ENCODE peak calls at places on chromosomes 4 and X, in five cellular contexts. Y is lung; N is colonic mucosa; S is CD8-positive, alpha-beta T cell; G is fibroblast of lung. I is an unnamed sample. For H3K4me1, the result is how much of the 10 kb centered on the place peaks cover.

GRCh38 chrX:70174754-70175153 is 2.5 kb upstream of the DGAT2L6 start:
- DNase-seq in Y (no peak), N (no peak), S (no peak), G (peak), I (peak)

GRCh38 chr4:1400191-1400805 is 5.9 kb downstream of the NKX1-1 start:
- DNase-seq in Y (no peak), N (no peak), S (no peak), G (no peak), I (no peak)

GRCh38 chr4:123892997-123893745 is 496.6 kb downstream of the SPRY1 start:
- DNase-seq in Y (no peak), N (no peak), S (no peak), G (peak), I (no peak)

GRCh38 chr4:57074753-57075152 is 35.4 kb downstream of the IGFBP7 start:
- DNase-seq in Y (no peak), N (no peak), S (no peak), G (peak), I (no peak)

GRCh38 chrX:82208976-82209375 is 1007.1 kb downstream of the SH3BGRL start:
- DNase-seq in Y (no peak), N (no peak), S (no peak), G (no peak), I (no peak)

GRCh38 chr4:97624204-97624603 is 519.1 kb downstream of the STPG2 start:
- DNase-seq in Y (no peak), N (no peak), S (no peak), G (no peak), I (peak)

GRCh38 chr4:38560763-38561558 is 103.0 kb upstream of the KLF3 start:
- DNase-seq in Y (no peak), N (no peak), S (no peak), G (no peak), I (no peak)

GRCh38 chr4:122930877-122931276 is 8.5 kb upstream of the NUDT6 start:
- DNase-seq in Y (no peak), N (no peak), S (no peak), G (peak), I (no peak)

GRCh38 chrX:2693526-2694002 is 2.5 kb downstream of the CD99 start:
- DNase-seq in Y (no peak), N (no peak), S (no peak), G (no peak), I (no peak)

GRCh38 chrX:112636288-112636687 is 43.5 kb downstream of the LHFPL1 start:
- DNase-seq in Y (no peak), N (no peak), S (no peak), G (peak), I (no peak)

GRCh38 chr4:84366111-84366510 is 133.0 kb downstream of the NKX6-1 start:
- DNase-seq in Y (no peak), N (no peak), S (no peak), G (peak), I (no peak)

GRCh38 chrX:13028871-13029336 is 15.5 kb downstream of the FAM9C start:
- DNase-seq in Y (no peak), N (no peak), S (no peak), G (peak), I (no peak)

GRCh38 chrX:135389717-135390116 is 32.0 kb upstream of the SMIM10L2A start:
- DNase-seq in Y (no peak), N (no peak), S (no peak), G (peak), I (no peak)

GRCh38 chrX:49610718-49611310 is 12.0 kb downstream of the GAGE1 start:
- DNase-seq in Y (no peak), N (no peak), S (no peak), G (no peak), I (no peak)

GRCh38 chr4:73599182-73599581 is 21.1 kb downstream of the RASSF6 start:
- DNase-seq in Y (no peak), N (peak), S (no peak), G (peak), I (no peak)

GRCh38 chr4:185713731-185714130 is 98.3 kb downstream of the SORBS2 start:
- DNase-seq in Y (no peak), N (no peak), S (no peak), G (no peak), I (no peak)

GRCh38 chrX:70494441-70494840 is 49.8 kb downstream of the DLG3 start:
- DNase-seq in Y (no peak), N (no peak), S (no peak), G (no peak), I (no peak)

DNA sequence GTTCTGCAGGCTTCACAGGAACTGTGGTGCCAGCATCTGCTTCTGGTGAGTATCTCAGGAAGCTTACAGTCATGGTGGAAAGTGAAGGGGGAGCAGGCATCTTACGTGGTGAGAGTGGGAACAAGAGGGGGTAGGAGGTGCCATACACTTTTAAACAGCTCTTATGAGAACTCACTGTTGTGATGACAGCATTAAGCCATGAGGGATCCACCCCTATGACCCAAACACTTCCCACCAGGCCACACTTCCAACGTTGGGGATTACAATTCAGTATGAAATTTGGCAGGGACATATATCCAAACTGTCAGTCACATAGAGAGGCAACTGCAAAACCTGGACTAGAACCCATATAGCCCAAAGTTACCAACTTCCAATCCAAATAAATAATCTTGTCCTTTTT is 43.1 kb upstream of the ZCCHC12 start:
- DNase-seq in Y (no peak), N (no peak), S (no peak), G (no peak), I (no peak)
- TF ChIP-seq CTCF in Y (no peak), N (no peak), S (no peak), G (no peak), I (no peak)

GRCh38 chrX:23525531-23525930 is 141.8 kb upstream of the PRDX4 start:
- DNase-seq in Y (no peak), N (no peak), S (no peak), G (no peak), I (no peak)
- H3K4me1 ChIP-seq in Y (under half), N (under half), S (under half), G (under half), I (under half)

GRCh38 chrX:80808160-80808735 is 1.4 kb downstream of the BRWD3 start:
- DNase-seq in Y (peak), N (peak), S (peak), G (peak), I (peak)

GRCh38 chrX:80810365-80810978 is 795 bp upstream of the BRWD3 start:
- DNase-seq in Y (no peak), N (no peak), S (no peak), G (peak), I (no peak)

GRCh38 chrX:80808854-80809493 is 703 bp downstream of the BRWD3 start:
- DNase-seq in Y (no peak), N (peak), S (peak), G (peak), I (peak)

GRCh38 chrX:80816051-80816450 is 6.4 kb upstream of the BRWD3 start:
- DNase-seq in Y (no peak), N (no peak), S (no peak), G (no peak), I (no peak)

DNA sequence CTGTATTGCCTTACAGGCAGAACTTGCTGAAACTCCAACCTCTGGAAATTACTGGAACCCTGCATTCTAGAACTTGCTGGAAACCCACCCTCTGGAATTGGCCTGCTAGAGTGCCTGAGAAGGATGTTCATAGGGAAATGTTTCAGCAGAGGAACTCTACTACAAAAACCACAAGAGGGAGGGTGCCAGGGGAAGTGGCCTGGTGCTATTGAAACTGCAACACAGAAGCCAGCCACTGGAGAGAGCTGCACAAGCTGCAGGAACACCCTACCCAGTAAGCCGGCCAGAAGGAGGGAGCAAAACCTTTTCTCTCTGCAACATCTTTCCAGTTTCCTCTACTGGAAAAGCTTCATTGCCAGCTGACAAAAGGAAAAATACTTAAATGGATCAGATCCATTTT is 2.5 kb upstream of the BRWD3 start:
- DNase-seq in Y (no peak), N (peak), S (peak), G (peak), I (no peak)
- TF ChIP-seq CTCF in Y (no peak), N (no peak), S (no peak), G (peak), I (no peak)

DNA sequence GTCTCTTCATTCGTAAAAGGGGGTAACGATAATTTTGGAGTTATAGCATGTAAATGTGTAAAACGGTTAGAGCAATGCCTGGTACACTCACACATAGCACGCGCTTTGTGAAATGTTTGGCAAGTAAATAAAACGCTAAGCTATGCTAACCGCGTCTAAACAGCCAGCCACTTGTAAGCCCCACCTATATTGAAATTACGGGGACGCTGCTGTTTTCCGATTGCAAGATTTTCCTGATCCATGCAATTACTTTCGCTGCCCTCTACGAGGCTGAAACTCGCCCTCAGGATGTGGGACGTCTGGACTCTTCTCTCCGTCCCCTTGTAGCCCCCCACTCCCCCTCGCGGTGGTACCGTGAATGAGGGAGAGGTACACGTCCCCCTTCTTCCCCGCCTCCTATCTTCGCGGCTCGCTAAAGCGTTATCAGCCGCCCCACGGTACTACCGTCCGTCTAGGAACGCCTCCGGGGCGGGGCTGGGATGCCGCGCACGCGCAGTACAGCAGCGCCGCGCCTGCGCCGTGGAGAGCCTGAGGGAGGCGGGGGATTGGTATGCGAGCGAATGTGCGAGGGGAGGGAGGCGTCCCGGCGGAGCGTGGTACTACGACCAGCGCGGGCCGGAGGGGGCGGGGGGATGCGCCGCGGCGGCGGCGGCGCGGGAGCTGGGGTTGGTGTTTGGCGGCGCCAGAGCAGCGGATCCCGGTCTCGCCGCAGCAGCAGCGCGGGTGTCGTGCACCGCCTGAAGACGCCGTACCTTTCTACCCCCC is at the start of gene STIM2:
- DNase-seq in Y (peak), N (peak), S (peak), G (peak), I (peak)
- H3K4me1 ChIP-seq in Y (under half), N (under half), S (half or more), G (under half), I (under half)

GRCh38 chrX:129769467-129770154 is 10.1 kb upstream of the SASH3 start:
- DNase-seq in Y (no peak), N (no peak), S (peak), G (peak), I (no peak)

GRCh38 chrX:129772796-129773431 is 6.8 kb upstream of the SASH3 start:
- DNase-seq in Y (peak), N (peak), S (no peak), G (no peak), I (no peak)

GRCh38 chrX:129771266-129771995 is 8.3 kb upstream of the SASH3 start:
- DNase-seq in Y (no peak), N (no peak), S (no peak), G (no peak), I (no peak)

GRCh38 chrX:129768186-129768585 is 11.6 kb upstream of the SASH3 start:
- DNase-seq in Y (no peak), N (no peak), S (no peak), G (no peak), I (no peak)

DNA sequence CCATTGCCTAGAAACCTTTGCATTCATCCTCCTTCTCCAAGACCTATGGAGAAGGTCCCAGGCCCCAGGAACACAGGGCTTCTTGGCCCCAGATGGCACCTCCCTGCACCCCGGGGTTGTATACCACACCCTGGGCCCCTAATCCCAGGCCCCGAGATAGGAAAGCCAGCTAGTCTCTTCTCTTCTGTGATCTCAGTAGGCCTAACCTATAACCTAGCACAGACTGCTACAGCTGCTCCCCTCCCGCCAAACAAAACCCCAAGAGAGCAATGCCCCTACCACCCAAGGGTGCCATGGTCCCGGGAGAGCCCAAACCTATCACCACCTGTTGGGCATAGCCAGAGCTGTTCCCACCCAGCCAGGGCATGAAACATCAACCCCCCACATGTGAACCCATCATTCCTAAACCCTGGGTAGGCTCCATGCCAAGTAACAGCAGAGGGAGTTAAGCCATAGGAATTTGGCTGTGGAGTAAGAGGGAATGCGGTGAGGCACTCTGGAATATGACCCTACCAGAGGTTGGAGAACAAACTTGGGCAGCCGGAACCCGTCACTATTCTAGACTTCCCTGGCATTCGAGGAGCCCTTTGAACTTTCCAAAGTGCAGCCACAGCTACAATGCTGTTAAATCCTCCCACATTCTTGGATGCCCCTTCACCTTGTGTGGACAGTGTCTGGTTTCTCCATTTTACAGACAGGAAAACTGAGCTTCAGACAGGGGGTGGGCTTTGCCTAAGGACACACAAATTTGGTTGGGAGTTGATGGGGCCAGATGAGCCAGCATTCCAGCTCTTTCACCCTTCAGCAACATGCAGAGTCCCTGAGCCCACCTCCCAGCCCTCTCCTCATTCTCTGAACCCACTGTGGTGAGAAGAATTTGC is 10.9 kb upstream of the SASH3 start:
- DNase-seq in Y (no peak), N (no peak), S (no peak), G (peak), I (no peak)
- TF ChIP-seq CTCF in Y (no peak), N (no peak), S (no peak), G (no peak), I (no peak)